ENCODE peak calls at places on chromosome 5, in ten cellular contexts. F, R, L, B, Z, S, Q, X, U and O are unnamed samples.

GRCh38 chr5:88826959-88827585 is 55.9 kb downstream of the MEF2C start:
- DNase-seq in F (peak), R (peak), L (peak), B (no peak), Z (no peak), S (no peak), Q (peak), X (no peak), U (no peak), O (no peak)

GRCh38 chr5:68028131-68028727 is 187.3 kb upstream of the PIK3R1 start:
- DNase-seq in F (no peak), R (no peak), L (no peak), B (no peak), Z (no peak), S (no peak), Q (no peak), X (no peak), U (no peak), O (no peak)

GRCh38 chr5:157473383-157474370 is 13.7 kb downstream of the NIPAL4 start:
- DNase-seq in F (no peak), R (peak), L (no peak), B (no peak), Z (no peak), S (no peak), Q (peak), X (no peak), U (no peak), O (no peak)

GRCh38 chr5:154761062-154761740 is 6.0 kb downstream of the LARP1 start:
- DNase-seq in F (no peak), R (no peak), L (no peak), B (peak), Z (peak), S (no peak), Q (no peak), X (no peak), U (no peak), O (no peak)

GRCh38 chr5:115767424-115767823 is 49.0 kb downstream of the CDO1 start:
- DNase-seq in F (no peak), R (no peak), L (no peak), B (no peak), Z (no peak), S (no peak), Q (no peak), X (no peak), U (no peak), O (no peak)

GRCh38 chr5:136620016-136620419 is 254.7 kb upstream of the TRPC7 start:
- DNase-seq in F (no peak), R (no peak), L (no peak), B (no peak), Z (no peak), S (no peak), Q (peak), X (no peak), U (no peak), O (no peak)

GRCh38 chr5:115196161-115196560 is 26.5 kb upstream of the TRIM36 start:
- DNase-seq in F (no peak), R (no peak), L (no peak), B (no peak), Z (no peak), S (no peak), Q (no peak), X (no peak), U (no peak), O (no peak)

GRCh38 chr5:84385705-84386104 is 1.0 kb upstream of the EDIL3 start:
- DNase-seq in F (no peak), R (no peak), L (no peak), B (no peak), Z (no peak), S (no peak), Q (no peak), X (no peak), U (no peak), O (no peak)

GRCh38 chr5:138245717-138246116 is 28.7 kb downstream of the GFRA3 start:
- DNase-seq in F (no peak), R (no peak), L (no peak), B (no peak), Z (peak), S (no peak), Q (no peak), X (no peak), U (no peak), O (no peak)

GRCh38 chr5:14298126-14298847 is 155.1 kb downstream of the TRIO start:
- DNase-seq in F (peak), R (no peak), L (no peak), B (no peak), Z (no peak), S (no peak), Q (peak), X (no peak), U (no peak), O (no peak)

GRCh38 chr5:148145916-148146315 is 22.4 kb upstream of the SPINK14 start:
- DNase-seq in F (no peak), R (peak), L (no peak), B (no peak), Z (no peak), S (no peak), Q (peak), X (no peak), U (no peak), O (no peak)

GRCh38 chr5:10594591-10595210 is 30.8 kb downstream of the ANKRD33B start:
- DNase-seq in F (no peak), R (peak), L (peak), B (no peak), Z (peak), S (no peak), Q (peak), X (no peak), U (no peak), O (no peak)

GRCh38 chr5:165410476-165410875 is 1905.1 kb downstream of the MAT2B start:
- DNase-seq in F (no peak), R (no peak), L (no peak), B (no peak), Z (no peak), S (no peak), Q (no peak), X (no peak), U (no peak), O (no peak)

GRCh38 chr5:159801303-159801702 is 115.0 kb upstream of the ADRA1B start:
- DNase-seq in F (no peak), R (no peak), L (no peak), B (no peak), Z (no peak), S (no peak), Q (no peak), X (no peak), U (no peak), O (no peak)

GRCh38 chr5:27489701-27490100 is 451.3 kb upstream of the CDH9 start:
- DNase-seq in F (no peak), R (no peak), L (no peak), B (no peak), Z (no peak), S (no peak), Q (no peak), X (no peak), U (no peak), O (no peak)

GRCh38 chr5:60959156-60959555 is 14.2 kb downstream of the NDUFAF2 start:
- DNase-seq in F (no peak), R (peak), L (no peak), B (no peak), Z (no peak), S (no peak), Q (peak), X (no peak), U (no peak), O (no peak)

GRCh38 chr5:17604951-17605350 is 968 bp downstream of the TAF11L11 start:
- DNase-seq in F (no peak), R (no peak), L (no peak), B (no peak), Z (no peak), S (no peak), Q (no peak), X (no peak), U (no peak), O (no peak)

GRCh38 chr5:41268894-41269293 is 55.6 kb upstream of the C6 start:
- DNase-seq in F (no peak), R (no peak), L (no peak), B (no peak), Z (no peak), S (no peak), Q (no peak), X (no peak), U (no peak), O (no peak)

GRCh38 chr5:83987513-83988292 is 267.0 kb upstream of the HAPLN1 start:
- DNase-seq in F (no peak), R (no peak), L (no peak), B (no peak), Z (no peak), S (no peak), Q (no peak), X (no peak), U (no peak), O (no peak)

GRCh38 chr5:9148242-9148641 is 397.6 kb downstream of the SEMA5A start:
- DNase-seq in F (no peak), R (no peak), L (no peak), B (no peak), Z (no peak), S (no peak), Q (peak), X (no peak), U (no peak), O (no peak)

GRCh38 chr5:90474235-90475107 is at the start of the genes MBLAC2 and POLR3G:
- DNase-seq in F (peak), R (peak), L (peak), B (peak), Z (peak), S (peak), Q (peak), X (peak), U (peak), O (peak)

GRCh38 chr5:154776167-154776566 is 21.0 kb downstream of the LARP1 start:
- DNase-seq in F (no peak), R (no peak), L (no peak), B (no peak), Z (no peak), S (no peak), Q (no peak), X (no peak), U (no peak), O (no peak)

GRCh38 chr5:439181-439580 is 3.8 kb upstream of the EXOC3 start:
- DNase-seq in F (no peak), R (no peak), L (peak), B (no peak), Z (peak), S (no peak), Q (no peak), X (no peak), U (peak), O (no peak)

GRCh38 chr5:173736374-173736773 is 119.9 kb upstream of the BOD1 start:
- DNase-seq in F (no peak), R (no peak), L (no peak), B (no peak), Z (no peak), S (no peak), Q (no peak), X (no peak), U (no peak), O (no peak)

GRCh38 chr5:152584103-152584502 is 179.0 kb upstream of the NMUR2 start:
- DNase-seq in F (no peak), R (no peak), L (no peak), B (no peak), Z (no peak), S (no peak), Q (no peak), X (no peak), U (no peak), O (no peak)

GRCh38 chr5:81393783-81394718 is at the start of gene ACOT12:
- DNase-seq in F (no peak), R (peak), L (peak), B (no peak), Z (peak), S (no peak), Q (peak), X (no peak), U (no peak), O (no peak)

GRCh38 chr5:171647043-171647899 is 138.3 kb upstream of the SMIM23 start:
- DNase-seq in F (peak), R (peak), L (no peak), B (no peak), Z (peak), S (no peak), Q (peak), X (no peak), U (no peak), O (no peak)

GRCh38 chr5:77224672-77225355 is 14.3 kb downstream of the PDE8B start:
- DNase-seq in F (peak), R (peak), L (no peak), B (no peak), Z (no peak), S (no peak), Q (peak), X (no peak), U (no peak), O (no peak)

GRCh38 chr5:97231025-97231636 is 48.1 kb upstream of the RIOK2 start:
- DNase-seq in F (peak), R (peak), L (no peak), B (no peak), Z (peak), S (no peak), Q (peak), X (no peak), U (no peak), O (no peak)

GRCh38 chr5:135821061-135821781 is 13.2 kb upstream of the SLC25A48 start:
- DNase-seq in F (no peak), R (no peak), L (no peak), B (no peak), Z (peak), S (no peak), Q (no peak), X (no peak), U (no peak), O (no peak)

GRCh38 chr5:342501-343460 is 21.3 kb downstream of the AHRR start:
- DNase-seq in F (no peak), R (no peak), L (no peak), B (no peak), Z (no peak), S (no peak), Q (no peak), X (no peak), U (no peak), O (no peak)

GRCh38 chr5:173707392-173707791 is 90.9 kb upstream of the BOD1 start:
- DNase-seq in F (peak), R (peak), L (no peak), B (no peak), Z (no peak), S (peak), Q (peak), X (no peak), U (no peak), O (no peak)

GRCh38 chr5:139705655-139706587 is 57.8 kb downstream of the CXXC5 start:
- DNase-seq in F (no peak), R (no peak), L (no peak), B (no peak), Z (peak), S (no peak), Q (no peak), X (no peak), U (no peak), O (no peak)

GRCh38 chr5:9661316-9662015 is 31.3 kb upstream of the TAS2R1 start:
- DNase-seq in F (no peak), R (no peak), L (no peak), B (no peak), Z (no peak), S (no peak), Q (peak), X (no peak), U (no peak), O (no peak)

GRCh38 chr5:27252911-27253310 is 214.5 kb upstream of the CDH9 start:
- DNase-seq in F (no peak), R (no peak), L (no peak), B (no peak), Z (no peak), S (no peak), Q (no peak), X (no peak), U (no peak), O (no peak)

GRCh38 chr5:54611290-54611951 is 93.9 kb downstream of the SNX18 start:
- DNase-seq in F (no peak), R (no peak), L (no peak), B (no peak), Z (no peak), S (no peak), Q (no peak), X (no peak), U (no peak), O (no peak)

GRCh38 chr5:157219491-157220271 is 39.0 kb downstream of the ITK start:
- DNase-seq in F (no peak), R (no peak), L (no peak), B (no peak), Z (no peak), S (no peak), Q (no peak), X (no peak), U (no peak), O (no peak)

GRCh38 chr5:160213537-160213936 is 15.8 kb upstream of the FABP6 start:
- DNase-seq in F (no peak), R (no peak), L (no peak), B (no peak), Z (no peak), S (no peak), Q (peak), X (no peak), U (no peak), O (no peak)

GRCh38 chr5:84113246-84114118 is 271.2 kb downstream of the EDIL3 start:
- DNase-seq in F (no peak), R (peak), L (no peak), B (no peak), Z (peak), S (no peak), Q (peak), X (no peak), U (no peak), O (no peak)

DNA sequence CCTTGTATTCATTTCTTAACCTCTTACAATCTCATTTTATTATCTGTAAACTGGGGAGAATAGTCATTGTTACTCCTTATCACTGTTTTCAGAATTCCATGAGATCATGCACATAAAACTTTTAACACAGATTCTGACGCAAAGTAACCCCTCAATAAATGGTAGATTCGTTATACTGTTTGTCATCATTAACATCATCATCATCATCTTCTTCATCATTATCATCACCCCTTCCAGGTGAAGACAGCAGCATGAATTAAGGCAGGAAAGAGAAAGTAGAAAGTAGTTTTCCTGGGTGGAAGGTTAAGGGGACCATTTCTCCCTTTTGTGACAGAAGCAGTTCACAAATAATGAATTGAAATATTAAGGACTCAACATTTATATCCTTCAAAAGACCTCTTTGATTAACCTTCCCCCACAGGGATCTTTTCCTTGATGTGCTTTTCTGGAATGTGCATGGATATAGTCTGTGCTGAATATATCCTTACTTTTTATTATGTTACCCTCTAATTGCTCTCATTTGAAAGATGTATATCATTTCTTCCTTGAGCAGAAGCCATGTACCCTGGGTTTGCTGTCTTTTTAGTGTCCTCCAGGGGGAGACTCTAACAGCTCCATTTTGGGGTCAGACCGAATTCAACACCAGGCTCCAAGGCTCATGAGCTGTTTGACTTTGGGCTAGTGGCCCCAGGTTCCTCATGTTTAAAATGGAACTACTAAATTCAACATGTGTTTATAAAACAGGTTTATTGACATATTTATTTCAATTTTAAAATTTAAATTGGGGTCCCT is 1029.9 kb upstream of the WWC1 start:
- DNase-seq in F (no peak), R (no peak), L (no peak), B (no peak), Z (peak), S (no peak), Q (no peak), X (no peak), U (no peak), O (no peak)
- TF ChIP-seq CTCF in F (peak), R (peak), L (no peak), B (no peak), Z (peak), S (no peak), Q (no peak), X (no peak), U (no peak), O (peak)

GRCh38 chr5:133317558-133317957 is 265.7 kb downstream of the HSPA4 start:
- DNase-seq in F (no peak), R (no peak), L (no peak), B (no peak), Z (no peak), S (no peak), Q (no peak), X (no peak), U (no peak), O (no peak)

GRCh38 chr5:133321833-133322420 is 270.1 kb downstream of the HSPA4 start:
- DNase-seq in F (no peak), R (no peak), L (peak), B (no peak), Z (no peak), S (no peak), Q (no peak), X (no peak), U (no peak), O (no peak)

GRCh38 chr5:133321286-133321832 is 269.5 kb downstream of the HSPA4 start:
- DNase-seq in F (no peak), R (no peak), L (peak), B (no peak), Z (no peak), S (no peak), Q (no peak), X (no peak), U (no peak), O (no peak)

GRCh38 chr5:133319244-133319643 is 267.4 kb downstream of the HSPA4 start:
- DNase-seq in F (no peak), R (no peak), L (no peak), B (no peak), Z (no peak), S (no peak), Q (no peak), X (no peak), U (no peak), O (no peak)

GRCh38 chr5:133319905-133320520 is 268.2 kb downstream of the HSPA4 start:
- DNase-seq in F (no peak), R (no peak), L (no peak), B (no peak), Z (peak), S (no peak), Q (no peak), X (no peak), U (no peak), O (no peak)
- TF ChIP-seq CTCF in F (no peak), R (no peak), L (no peak), B (no peak), Z (no peak), S (no peak), Q (peak), X (no peak), U (no peak), O (no peak)

GRCh38 chr5:56818409-56819026 is 3.2 kb downstream of the MAP3K1 start:
- DNase-seq in F (no peak), R (peak), L (no peak), B (no peak), Z (no peak), S (no peak), Q (peak), X (no peak), U (no peak), O (no peak)
- TF ChIP-seq CTCF in F (peak), R (peak), L (peak), B (no peak), Z (peak), S (peak), Q (peak), X (no peak), U (no peak), O (peak)

DNA sequence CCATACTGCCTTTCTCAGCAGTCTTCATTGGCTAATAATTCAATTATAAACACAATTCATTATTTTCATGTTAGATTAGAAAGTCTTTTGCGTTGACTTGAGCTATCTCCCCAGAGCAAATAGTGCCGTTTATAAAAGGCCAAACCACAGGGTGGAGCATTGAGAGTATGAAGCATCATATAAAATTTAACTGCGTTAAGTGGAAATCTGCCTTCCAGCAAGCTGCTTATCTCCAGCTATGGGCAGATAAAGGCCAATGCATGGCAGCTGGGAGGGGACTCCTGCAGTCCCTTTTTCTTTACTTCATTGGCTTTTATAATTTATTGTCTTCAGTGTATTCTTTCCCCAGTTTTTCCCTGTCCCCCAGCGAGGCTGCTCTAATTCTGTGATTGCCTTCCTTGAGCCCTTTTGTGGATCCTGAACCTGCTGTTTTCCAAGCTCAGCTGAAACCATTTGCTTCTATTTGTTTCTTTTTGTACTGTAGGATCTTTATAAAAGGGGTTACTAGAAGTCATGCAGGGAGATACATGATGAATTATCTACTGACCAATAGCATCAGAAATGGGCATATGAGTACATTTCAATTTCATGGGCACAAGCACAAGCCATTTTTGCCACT is 113.6 kb downstream of the TMEM232 start:
- DNase-seq in F (no peak), R (no peak), L (no peak), B (no peak), Z (no peak), S (no peak), Q (no peak), X (no peak), U (no peak), O (no peak)
- TF ChIP-seq CTCF in F (no peak), R (no peak), L (no peak), B (no peak), Z (no peak), S (no peak), Q (no peak), X (no peak), U (no peak), O (no peak)

GRCh38 chr5:127299678-127300077 is 9.1 kb downstream of the MEGF10 start:
- DNase-seq in F (no peak), R (no peak), L (no peak), B (no peak), Z (no peak), S (no peak), Q (no peak), X (no peak), U (no peak), O (no peak)
- TF ChIP-seq CTCF in F (no peak), R (no peak), L (no peak), B (no peak), Z (peak), S (no peak), Q (no peak), X (no peak), U (no peak), O (no peak)